ENCODE peak calls at places on chromosome 20, in ten cellular contexts. L, Z, H, X, E, F, J, Y, G and T are unnamed samples.
A peak's percentile ranks its signal among the peaks of the same experiment; 100 is the strongest.

GRCh38 chr20:15675151-15675550 is 898.1 kb downstream of the KIF16B start:
- DNase-seq in L (no peak), Z (no peak), H (no peak), X (no peak), E (no peak), F (no peak), J (no peak), Y (no peak), G (no peak), T (no peak)

GRCh38 chr20:46520976-46521579 is 7.7 kb upstream of the ZNF334 start:
- DNase-seq in L (peak; percentile 49), Z (peak; percentile 74), H (no peak), X (peak; percentile 80), E (peak; percentile 72), F (no peak), J (peak; percentile 42), Y (peak; percentile 92), G (no peak), T (peak; percentile 84)

GRCh38 chr20:22581437-22582385 is 2.7 kb downstream of the FOXA2 start:
- DNase-seq in L (no peak), Z (no peak), H (no peak), X (no peak), E (no peak), F (no peak), J (no peak), Y (peak; percentile 70), G (no peak), T (no peak)

GRCh38 chr20:35661908-35662307 is 2.8 kb downstream of the CPNE1 start:
- DNase-seq in L (no peak), Z (no peak), H (no peak), X (no peak), E (no peak), F (no peak), J (no peak), Y (no peak), G (no peak), T (no peak)

GRCh38 chr20:35979528-35979927 is 11.1 kb downstream of the CNBD2 start:
- DNase-seq in L (no peak), Z (no peak), H (no peak), X (peak; percentile 42), E (peak; percentile 50), F (no peak), J (no peak), Y (peak; percentile 24), G (no peak), T (no peak)

GRCh38 chr20:38985603-38986170 is 23.5 kb downstream of the DHX35 start:
- DNase-seq in L (no peak), Z (peak; percentile 68), H (peak; percentile 54), X (no peak), E (peak; percentile 51), F (no peak), J (peak; percentile 48), Y (no peak), G (no peak), T (peak; percentile 76)

GRCh38 chr20:51326241-51326819 is 216.2 kb downstream of the NFATC2 start:
- DNase-seq in L (peak; percentile 10), Z (peak; percentile 10), H (no peak), X (peak; percentile 65), E (peak; percentile 58), F (no peak), J (no peak), Y (peak; percentile 92), G (no peak), T (peak; percentile 80)

GRCh38 chr20:6560978-6561377 is 206.5 kb upstream of the BMP2 start:
- DNase-seq in L (no peak), Z (no peak), H (no peak), X (peak; percentile 11), E (no peak), F (no peak), J (no peak), Y (no peak), G (no peak), T (peak; percentile 46)

GRCh38 chr20:56829788-56830385 is 200.8 kb downstream of the TFAP2C start:
- DNase-seq in L (peak; percentile 52), Z (no peak), H (no peak), X (no peak), E (no peak), F (no peak), J (no peak), Y (peak; percentile 86), G (no peak), T (no peak)

GRCh38 chr20:56826971-56827645 is 198.0 kb downstream of the TFAP2C start:
- DNase-seq in L (no peak), Z (no peak), H (no peak), X (peak; percentile 97), E (peak; percentile 1), F (peak; percentile 86), J (peak; percentile 95), Y (no peak), G (no peak), T (peak; percentile 48)

GRCh38 chr20:56826306-56826970 is 197.3 kb downstream of the TFAP2C start:
- DNase-seq in L (no peak), Z (no peak), H (no peak), X (no peak), E (no peak), F (no peak), J (no peak), Y (no peak), G (no peak), T (no peak)

GRCh38 chr20:56827763-56828162 is 198.7 kb downstream of the TFAP2C start:
- DNase-seq in L (no peak), Z (no peak), H (no peak), X (peak; percentile 95), E (no peak), F (peak; percentile 80), J (no peak), Y (no peak), G (no peak), T (no peak)

DNA sequence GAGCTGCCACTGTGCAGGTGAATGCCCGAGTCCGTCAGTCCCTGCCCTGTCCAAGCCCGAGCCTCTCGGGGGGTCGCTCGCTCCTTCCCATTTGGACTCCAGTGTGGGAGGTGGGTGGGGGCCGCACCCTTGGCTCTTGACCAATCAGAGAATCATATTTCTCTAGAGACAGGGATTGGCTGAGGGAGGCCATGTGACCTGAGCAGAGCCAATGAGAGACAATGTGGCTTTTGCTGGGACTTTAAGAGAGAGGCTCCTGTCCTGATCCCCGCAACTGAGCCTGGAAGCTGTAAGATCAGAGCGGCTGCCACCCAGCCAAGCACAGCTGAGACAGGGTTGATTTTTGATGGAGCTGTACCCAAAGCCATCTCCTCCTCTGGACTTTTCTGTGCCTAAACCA is 199.3 kb downstream of the TFAP2C start:
- DNase-seq in L (no peak), Z (no peak), H (no peak), X (peak; percentile 84), E (no peak), F (no peak), J (no peak), Y (no peak), G (no peak), T (no peak)
- H3K4me3 ChIP-seq in L (no peak overlapping the region), Z (no peak overlapping the region), H (no peak overlapping the region), X (peak overlapping the region; percentile 79), E (no peak overlapping the region), F (no peak overlapping the region), J (no peak overlapping the region), Y (no peak overlapping the region), G (no peak overlapping the region), T (no peak overlapping the region)

GRCh38 chr20:62694106-62694505 is 14.5 kb upstream of the NTSR1 start:
- DNase-seq in L (no peak), Z (no peak), H (no peak), X (no peak), E (no peak), F (no peak), J (no peak), Y (no peak), G (no peak), T (no peak)
- TF ChIP-seq CTCF in L (no peak), Z (no peak), H (no peak), X (no peak), E (no peak), F (no peak), J (no peak), Y (peak; percentile 46), G (no peak), T (no peak)

GRCh38 chr20:20338133-20338730 is 29.7 kb upstream of the INSM1 start:
- DNase-seq in L (no peak), Z (no peak), H (no peak), X (no peak), E (no peak), F (no peak), J (no peak), Y (no peak), G (no peak), T (no peak)

GRCh38 chr20:20343886-20344381 is 24.0 kb upstream of the INSM1 start:
- DNase-seq in L (no peak), Z (no peak), H (no peak), X (peak; percentile 53), E (no peak), F (no peak), J (no peak), Y (no peak), G (no peak), T (no peak)

GRCh38 chr20:20340443-20340842 is 27.5 kb upstream of the INSM1 start:
- DNase-seq in L (no peak), Z (no peak), H (no peak), X (no peak), E (no peak), F (no peak), J (no peak), Y (no peak), G (no peak), T (no peak)

DNA sequence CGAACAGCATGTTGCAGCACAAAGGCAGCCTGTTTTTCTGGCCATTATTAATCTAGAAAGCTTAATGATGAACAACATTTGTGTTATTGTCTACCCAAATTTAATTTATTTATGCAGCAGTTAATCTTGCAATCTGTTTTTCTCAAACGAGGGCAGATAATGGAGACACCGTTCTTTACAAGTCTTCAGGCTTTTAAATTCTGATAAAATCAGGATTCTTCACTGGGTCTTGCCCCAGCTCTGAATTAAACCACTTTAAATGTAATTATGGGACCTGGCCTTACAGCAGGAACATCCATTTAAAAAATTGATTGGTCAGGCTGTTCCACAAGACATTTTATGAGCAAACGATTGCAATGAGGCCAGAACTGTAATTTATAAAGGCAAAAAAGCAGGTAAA is 26.5 kb upstream of the INSM1 start:
- DNase-seq in L (no peak), Z (no peak), H (no peak), X (no peak), E (no peak), F (no peak), J (no peak), Y (no peak), G (no peak), T (no peak)
- H3K4me3 ChIP-seq in L (no peak overlapping the region), Z (no peak overlapping the region), H (no peak overlapping the region), X (no peak overlapping the region), E (no peak overlapping the region), F (no peak overlapping the region), J (no peak overlapping the region), Y (no peak overlapping the region), G (no peak overlapping the region), T (no peak overlapping the region)

GRCh38 chr20:47855799-47856198 is 70.5 kb upstream of the SULF2 start:
- DNase-seq in L (no peak), Z (no peak), H (no peak), X (no peak), E (no peak), F (no peak), J (no peak), Y (no peak), G (no peak), T (no peak)

GRCh38 chr20:47854687-47855212 is 69.5 kb upstream of the SULF2 start:
- DNase-seq in L (peak; percentile 66), Z (peak; percentile 57), H (no peak), X (peak; percentile 71), E (peak; percentile 38), F (no peak), J (peak; percentile 57), Y (peak; percentile 88), G (no peak), T (peak; percentile 81)

GRCh38 chr20:47859255-47859654 is 74.0 kb upstream of the SULF2 start:
- DNase-seq in L (no peak), Z (no peak), H (no peak), X (no peak), E (peak; percentile 14), F (no peak), J (peak; percentile 10), Y (no peak), G (no peak), T (peak; percentile 43)

GRCh38 chr20:47857994-47858557 is 72.8 kb upstream of the SULF2 start:
- DNase-seq in L (no peak), Z (no peak), H (no peak), X (no peak), E (peak; percentile 27), F (no peak), J (peak; percentile 57), Y (no peak), G (peak; percentile 51), T (no peak)

DNA sequence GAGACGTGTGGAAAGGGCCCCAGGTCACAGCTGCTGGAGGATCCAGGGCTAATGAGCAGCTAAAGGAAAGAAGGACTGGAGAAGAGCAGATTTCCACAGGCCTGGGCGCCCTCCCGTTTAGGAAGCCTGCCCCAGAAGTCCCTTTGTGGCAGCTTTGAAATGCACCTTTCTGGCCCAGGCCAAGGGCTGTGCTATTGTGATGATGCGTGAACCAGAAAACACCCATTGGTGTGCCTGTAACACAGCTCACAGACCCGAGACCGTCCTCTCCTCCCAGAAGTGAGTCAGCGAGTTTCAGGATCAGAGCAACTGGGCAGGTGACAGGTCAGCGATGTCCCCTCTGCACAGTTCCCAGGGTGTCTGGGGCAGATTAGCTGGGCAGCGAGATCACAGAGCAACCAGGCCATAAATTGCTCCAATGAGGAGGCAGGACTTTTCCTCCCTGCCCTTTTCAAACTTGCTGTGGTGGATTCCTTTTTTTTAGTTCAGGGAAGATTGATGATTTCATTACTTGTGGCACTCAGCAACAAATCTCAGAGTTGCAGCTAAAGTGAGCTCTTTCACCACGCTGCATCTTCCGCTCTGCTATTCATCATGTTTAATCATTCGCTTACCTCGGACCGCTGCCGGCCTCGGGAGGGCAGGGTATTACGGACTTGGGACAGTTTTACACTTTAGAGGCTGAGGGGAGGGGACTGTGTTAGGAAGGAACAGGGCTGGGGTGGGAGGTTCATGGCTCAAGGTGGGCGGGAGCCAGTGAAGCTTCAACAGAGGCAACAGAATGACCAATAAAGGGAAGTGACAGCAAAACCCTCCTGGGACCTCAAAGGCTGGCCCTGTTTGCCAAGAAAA is 72.1 kb upstream of the SULF2 start:
- DNase-seq in L (peak; percentile 18), Z (peak; percentile 36), H (peak; percentile 91), X (peak; percentile 75), E (peak; percentile 12), F (no peak), J (peak; percentile 32), Y (peak; percentile 60), G (peak; percentile 22), T (no peak)
- TF ChIP-seq CTCF in L (no peak), Z (no peak), H (peak; percentile 15), X (no peak), E (no peak), F (no peak), J (no peak), Y (no peak), G (no peak), T (no peak)